ENCODE peak calls at places on chromosome 17, in nine cellular contexts. C is lower leg skin; Z is GOT3; Q is LHCN-M2; U is fibroblast of pulmonary artery; J is stimulated activated naive B cell treated with anti-CD40 and anti-IgM and Interleukin-4, amounts not matched to agents 10 μg/mL and 1 μg/mL and 100 μg/mL, for 72 hours; I is astrocyte of the hippocampus; W is activated CD4-positive, alpha-beta T cell treated with anti-CD3 and anti-CD28 coated beads, Interleukin-2, amount 50 U/mL, for 1 hour; P is NCI-H1694 treated with DMSO at 0.1 percent for 48 hours. L is an unnamed sample.
A peak's percentile ranks its signal among the peaks of the same experiment; 100 is the strongest.

GRCh38 chr17:40432864-40433528 is 10.3 kb upstream of the IGFBP4 start:
- DNase-seq in C (no peak), Z (no peak), Q (no peak), U (peak; percentile 66), J (no peak), I (peak; percentile 76), W (no peak), P (peak; percentile 21), L (no peak)

GRCh38 chr17:59859444-59860025 is 33.2 kb downstream of the TUBD1 start:
- DNase-seq in C (no peak), Z (no peak), Q (peak; percentile 62), U (peak; percentile 84), J (no peak), I (peak; percentile 70), W (no peak), P (peak; percentile 55), L (peak; percentile 76)

GRCh38 chr17:60902399-60902798 is 224.7 kb downstream of the BCAS3 start:
- DNase-seq in C (no peak), Z (no peak), Q (no peak), U (no peak), J (no peak), I (peak; percentile 55), W (no peak), P (no peak), L (no peak)

GRCh38 chr17:80425835-80426426 is 11.0 kb downstream of the ENDOV start:
- DNase-seq in C (no peak), Z (no peak), Q (no peak), U (no peak), J (no peak), I (no peak), W (no peak), P (no peak), L (no peak)

GRCh38 chr17:61408151-61409041 is 8.8 kb downstream of the TBX2 start:
- DNase-seq in C (no peak), Z (no peak), Q (no peak), U (no peak), J (no peak), I (peak; percentile 16), W (no peak), P (no peak), L (no peak)

GRCh38 chr17:78883533-78884131 is 19.4 kb downstream of the CEP295NL start:
- DNase-seq in C (peak; percentile 88), Z (peak; percentile 74), Q (peak; percentile 98), U (peak; percentile 98), J (peak; percentile 5), I (peak; percentile 97), W (no peak), P (no peak), L (peak; percentile 97)

GRCh38 chr17:31491794-31492171 is 100.3 kb downstream of the RAB11FIP4 start:
- DNase-seq in C (no peak), Z (no peak), Q (peak; percentile 3), U (no peak), J (peak; percentile 59), I (no peak), W (no peak), P (no peak), L (no peak)

GRCh38 chr17:66582373-66583111 is 252.4 kb upstream of the CACNG5 start:
- DNase-seq in C (no peak), Z (no peak), Q (no peak), U (no peak), J (no peak), I (no peak), W (no peak), P (no peak), L (no peak)

GRCh38 chr17:35713069-35713728 is 18.2 kb upstream of the RASL10B start:
- DNase-seq in C (no peak), Z (peak; percentile 41), Q (peak; percentile 84), U (peak; percentile 91), J (no peak), I (peak; percentile 88), W (no peak), P (no peak), L (peak; percentile 98)

GRCh38 chr17:78231991-78232759 is 744 bp downstream of the TMEM235 start:
- DNase-seq in C (no peak), Z (no peak), Q (no peak), U (no peak), J (no peak), I (peak; percentile 48), W (no peak), P (no peak), L (no peak)

GRCh38 chr17:48830840-48831548 is at the start of gene CALCOCO2:
- DNase-seq in C (peak; percentile 93), Z (peak; percentile 57), Q (peak; percentile 90), U (peak; percentile 91), J (peak; percentile 83), I (peak; percentile 97), W (peak; percentile 85), P (peak; percentile 65), L (peak; percentile 93)

GRCh38 chr17:58302919-58303551 is 22.3 kb upstream of the MPO start:
- DNase-seq in C (no peak), Z (no peak), Q (no peak), U (no peak), J (no peak), I (no peak), W (no peak), P (no peak), L (no peak)

GRCh38 chr17:10741416-10742140 is 11.8 kb upstream of the TMEM220 start:
- DNase-seq in C (no peak), Z (no peak), Q (no peak), U (no peak), J (no peak), I (no peak), W (no peak), P (no peak), L (no peak)

GRCh38 chr17:16419929-16420271 is 4.5 kb downstream of the TRPV2 start:
- DNase-seq in C (no peak), Z (peak; percentile 18), Q (peak; percentile 87), U (peak; percentile 42), J (no peak), I (peak; percentile 91), W (peak; percentile 35), P (no peak), L (no peak)

GRCh38 chr17:38420518-38420917 is 7.7 kb upstream of the ARHGAP23 start:
- DNase-seq in C (no peak), Z (no peak), Q (no peak), U (no peak), J (no peak), I (no peak), W (no peak), P (no peak), L (no peak)

GRCh38 chr17:56936697-56937322 is 23.0 kb upstream of the TRIM25 start:
- DNase-seq in C (no peak), Z (no peak), Q (no peak), U (no peak), J (no peak), I (no peak), W (no peak), P (no peak), L (peak; percentile 15)

GRCh38 chr17:68378202-68379149 is 78.8 kb downstream of the WIPI1 start:
- DNase-seq in C (peak; percentile 94), Z (peak; percentile 60), Q (peak; percentile 82), U (peak; percentile 98), J (no peak), I (peak; percentile 63), W (no peak), P (no peak), L (peak; percentile 92)

GRCh38 chr17:82831818-82832200 is 8.0 kb downstream of the ZNF750 start:
- DNase-seq in C (no peak), Z (no peak), Q (no peak), U (no peak), J (no peak), I (no peak), W (no peak), P (no peak), L (no peak)

GRCh38 chr17:55641559-55642160 is 81.0 kb downstream of the TMEM100 start:
- DNase-seq in C (peak; percentile 44), Z (no peak), Q (peak; percentile 78), U (peak; percentile 77), J (peak; percentile 5), I (peak; percentile 35), W (peak; percentile 6), P (peak; percentile 73), L (peak; percentile 77)

GRCh38 chr17:81171941-81172340 is 5.9 kb upstream of the AATK start:
- DNase-seq in C (no peak), Z (no peak), Q (no peak), U (peak; percentile 29), J (no peak), I (no peak), W (no peak), P (no peak), L (no peak)

GRCh38 chr17:79831367-79832210 is 7.7 kb downstream of the CBX4 start:
- DNase-seq in C (peak; percentile 58), Z (no peak), Q (no peak), U (peak; percentile 38), J (no peak), I (peak; percentile 62), W (no peak), P (no peak), L (no peak)

GRCh38 chr17:32305049-32305448 is 36.9 kb downstream of the C17orf75 start:
- DNase-seq in C (no peak), Z (no peak), Q (no peak), U (no peak), J (no peak), I (no peak), W (no peak), P (no peak), L (no peak)

GRCh38 chr17:82880620-82881019 is 40.8 kb upstream of the ZNF750 start:
- DNase-seq in C (no peak), Z (no peak), Q (no peak), U (no peak), J (no peak), I (no peak), W (no peak), P (no peak), L (no peak)

GRCh38 chr17:31550389-31551056 is 159.0 kb downstream of the RAB11FIP4 start:
- DNase-seq in C (no peak), Z (no peak), Q (no peak), U (no peak), J (no peak), I (no peak), W (no peak), P (no peak), L (peak; percentile 28)

GRCh38 chr17:79990051-79990592 is 45.5 kb downstream of the TBC1D16 start:
- DNase-seq in C (no peak), Z (no peak), Q (no peak), U (no peak), J (no peak), I (no peak), W (no peak), P (no peak), L (no peak)

GRCh38 chr17:19339341-19339815 is 23.1 kb downstream of the B9D1 start:
- DNase-seq in C (no peak), Z (no peak), Q (no peak), U (no peak), J (no peak), I (no peak), W (no peak), P (no peak), L (no peak)

GRCh38 chr17:14201595-14201994 is 35.1 kb downstream of the CDRT15 start:
- DNase-seq in C (no peak), Z (no peak), Q (no peak), U (no peak), J (no peak), I (no peak), W (peak; percentile 63), P (no peak), L (no peak)

GRCh38 chr17:56699186-56699895 is 105.8 kb downstream of the NOG start:
- DNase-seq in C (peak; percentile 48), Z (peak; percentile 71), Q (peak; percentile 98), U (peak; percentile 80), J (no peak), I (peak; percentile 96), W (no peak), P (no peak), L (peak; percentile 56)

GRCh38 chr17:2158011-2158410 is 103.1 kb downstream of the HIC1 start:
- DNase-seq in C (peak; percentile 65), Z (no peak), Q (peak; percentile 64), U (peak; percentile 98), J (no peak), I (no peak), W (no peak), P (no peak), L (no peak)

GRCh38 chr17:1518410-1518809 is 2.0 kb upstream of the INPP5K start:
- DNase-seq in C (no peak), Z (no peak), Q (peak; percentile 73), U (no peak), J (no peak), I (no peak), W (no peak), P (no peak), L (no peak)

GRCh38 chr17:44971776-44972483 is 3.8 kb upstream of the C1QL1 start:
- DNase-seq in C (no peak), Z (no peak), Q (peak; percentile 75), U (no peak), J (no peak), I (peak; percentile 63), W (no peak), P (no peak), L (no peak)

L was measured in endothelial cell of umbilical vein.